ENCODE peak calls at places on chromosome 18, in five cellular contexts. W, B, Q, J and E are unnamed samples.

GRCh38 chr18:44742741-44743311 is 62.1 kb downstream of the SETBP1 start:
- DNase-seq in W (peak; percentile 58), B (no peak), Q (no peak), J (peak; percentile 64), E (peak; percentile 54)

GRCh38 chr18:35634376-35634775 is 52.8 kb downstream of the GALNT1 start:
- DNase-seq in W (no peak), B (no peak), Q (no peak), J (no peak), E (no peak)

GRCh38 chr18:77566604-77567003 is 317.0 kb downstream of the GALR1 start:
- DNase-seq in W (no peak), B (no peak), Q (no peak), J (no peak), E (no peak)

GRCh38 chr18:35162995-35163394 is 77.8 kb upstream of the ZNF397 start:
- DNase-seq in W (no peak), B (no peak), Q (no peak), J (no peak), E (no peak)

GRCh38 chr18:73881396-73881795 is 266.2 kb downstream of the FBXO15 start:
- DNase-seq in W (no peak), B (no peak), Q (no peak), J (no peak), E (no peak)

GRCh38 chr18:67682516-67682915 is 166.0 kb upstream of the DSEL start:
- DNase-seq in W (no peak), B (no peak), Q (no peak), J (no peak), E (no peak)

GRCh38 chr18:44969214-44969842 is 288.6 kb downstream of the SETBP1 start:
- DNase-seq in W (no peak), B (no peak), Q (no peak), J (no peak), E (no peak)

GRCh38 chr18:3664563-3665178 is 214.7 kb downstream of the TGIF1 start:
- DNase-seq in W (no peak), B (no peak), Q (no peak), J (no peak), E (no peak)

GRCh38 chr18:28183418-28184078 is 6.6 kb upstream of the CDH2 start:
- DNase-seq in W (no peak), B (no peak), Q (no peak), J (no peak), E (no peak)

GRCh38 chr18:74480149-74480651 is 16.0 kb upstream of the CNDP2 start:
- DNase-seq in W (peak; percentile 71), B (no peak), Q (no peak), J (no peak), E (no peak)

GRCh38 chr18:7926526-7926925 is 359.4 kb downstream of the PTPRM start:
- DNase-seq in W (no peak), B (no peak), Q (no peak), J (no peak), E (no peak)

GRCh38 chr18:32803571-32803970 is 30.7 kb upstream of the KLHL14 start:
- DNase-seq in W (no peak), B (no peak), Q (no peak), J (no peak), E (no peak)
- H3K4me3 ChIP-seq in W (no peak overlapping the region), B (no peak overlapping the region), Q (no peak overlapping the region), J (no peak overlapping the region), E (no peak overlapping the region)

GRCh38 chr18:57603871-57604270 is 17.4 kb upstream of the FECH start:
- DNase-seq in W (no peak), B (no peak), Q (no peak), J (no peak), E (no peak)
- H3K36me3 ChIP-seq in W (peaks cover 91% of the 10 kb centered on the region), B (peaks cover 64% of the 10 kb centered on the region), Q (peaks cover 75% of the 10 kb centered on the region), J (peaks cover 13% of the 10 kb centered on the region), E (peaks cover 99% of the 10 kb centered on the region)

GRCh38 chr18:23503967-23504352 is 649 bp downstream of the RMC1 start:
- DNase-seq in W (no peak), B (no peak), Q (no peak), J (no peak), E (no peak)
- H3K4me1 ChIP-seq in W (no peaks in the 10 kb centered on the region), B (peaks cover 19% of the 10 kb centered on the region), Q (peaks cover 13% of the 10 kb centered on the region), J (no peaks in the 10 kb centered on the region), E (peaks cover 10% of the 10 kb centered on the region)

GRCh38 chr18:24089626-24090337 is 49.1 kb upstream of the CABYR start:
- DNase-seq in W (no peak), B (no peak), Q (no peak), J (no peak), E (no peak)
- H3K4me3 ChIP-seq in W (no peak overlapping the region), B (no peak overlapping the region), Q (no peak overlapping the region), J (no peak overlapping the region), E (no peak overlapping the region)

GRCh38 chr18:51195086-51195601 is 2.3 kb downstream of the MEX3C start:
- DNase-seq in W (no peak), B (no peak), Q (no peak), J (no peak), E (no peak)
- H3K36me3 ChIP-seq in W (no peaks in the 10 kb centered on the region), B (no peaks in the 10 kb centered on the region), Q (peaks cover 3% of the 10 kb centered on the region), J (no peaks in the 10 kb centered on the region), E (no peaks in the 10 kb centered on the region)

GRCh38 chr18:78774741-78775141 is 204.9 kb upstream of the SALL3 start:
- DNase-seq in W (no peak), B (no peak), Q (no peak), J (no peak), E (no peak)
- H3K4me1 ChIP-seq in W (no peaks in the 10 kb centered on the region), B (no peaks in the 10 kb centered on the region), Q (no peaks in the 10 kb centered on the region), J (no peaks in the 10 kb centered on the region), E (no peaks in the 10 kb centered on the region)

GRCh38 chr18:78816114-78816513 is 163.5 kb upstream of the SALL3 start:
- DNase-seq in W (no peak), B (no peak), Q (no peak), J (no peak), E (no peak)
- H3K4me3 ChIP-seq in W (no peak overlapping the region), B (no peak overlapping the region), Q (no peak overlapping the region), J (no peak overlapping the region), E (no peak overlapping the region)

GRCh38 chr18:195651-196050 is 37.3 kb downstream of the USP14 start:
- DNase-seq in W (no peak), B (no peak), Q (no peak), J (no peak), E (no peak)
- H3K36me3 ChIP-seq in W (peaks cover 26% of the 10 kb centered on the region), B (peaks cover 6% of the 10 kb centered on the region), Q (peaks cover 19% of the 10 kb centered on the region), J (peaks cover 4% of the 10 kb centered on the region), E (peaks cover 52% of the 10 kb centered on the region)